ENCODE peak calls at places on chromosomes 11 and 22, in seven cellular contexts. S is sigmoid colon, V is stomach, R is transverse colon, F is tibial nerve, W is A549, A is H1. K is an unnamed sample.

GRCh38 chr11:94212898-94213297 is 84.3 kb downstream of the PANX1 start:
- DNase-seq in A (no peak), R (no peak), S (no peak), V (no peak), W (no peak), F (no peak), K (no peak)

GRCh38 chr22:46788426-46789168 is 26.1 kb downstream of the TBC1D22A start:
- DNase-seq in W (no peak), S (peak), R (no peak), V (no peak), F (no peak), A (no peak), K (no peak)

GRCh38 chr11:76209671-76209955 is 3.3 kb upstream of the WNT11 start:
- DNase-seq in F (no peak), A (peak), V (no peak), W (no peak), R (no peak), S (no peak), K (no peak)

GRCh38 chr11:73317803-73318202 is 9.7 kb downstream of the ARHGEF17 start:
- DNase-seq in F (no peak), V (no peak), W (no peak), S (peak), A (no peak), R (no peak), K (no peak)

GRCh38 chr11:79374707-79375106 is 66.1 kb downstream of the TENM4 start:
- DNase-seq in F (no peak), R (no peak), V (no peak), W (no peak), A (no peak), S (no peak), K (no peak)

GRCh38 chr11:30984827-30985226 is 384.7 kb downstream of the DCDC1 start:
- DNase-seq in A (no peak), F (no peak), W (peak), V (no peak), S (no peak), R (no peak), K (no peak)

GRCh38 chr22:44180706-44181032 is at the start of gene PARVG:
- DNase-seq in S (no peak), F (no peak), R (peak), W (no peak), A (no peak), V (no peak), K (no peak)

GRCh38 chr11:12914401-12914912 is 94.7 kb upstream of the RASSF10 start:
- DNase-seq in F (no peak), S (peak), V (no peak), A (peak), W (peak), R (peak), K (peak)

GRCh38 chr11:93133710-93134109 is 64.1 kb downstream of the SLC36A4 start:
- DNase-seq in A (no peak), F (no peak), S (no peak), V (no peak), W (no peak), R (no peak), K (no peak)

GRCh38 chr11:121473064-121473777 is 20.5 kb upstream of the SORL1-AS1 start:
- DNase-seq in W (no peak), A (no peak), R (no peak), V (no peak), F (no peak), S (no peak), K (no peak)

GRCh38 chr11:117437041-117437790 is 109.6 kb downstream of the CEP164 start:
- DNase-seq in V (no peak), S (no peak), R (no peak), F (no peak), A (no peak), W (no peak), K (no peak)

GRCh38 chr11:115452245-115452644 is 52.0 kb downstream of the CADM1 start:
- DNase-seq in R (no peak), A (no peak), F (no peak), W (peak), S (no peak), V (no peak), K (no peak)

DNA sequence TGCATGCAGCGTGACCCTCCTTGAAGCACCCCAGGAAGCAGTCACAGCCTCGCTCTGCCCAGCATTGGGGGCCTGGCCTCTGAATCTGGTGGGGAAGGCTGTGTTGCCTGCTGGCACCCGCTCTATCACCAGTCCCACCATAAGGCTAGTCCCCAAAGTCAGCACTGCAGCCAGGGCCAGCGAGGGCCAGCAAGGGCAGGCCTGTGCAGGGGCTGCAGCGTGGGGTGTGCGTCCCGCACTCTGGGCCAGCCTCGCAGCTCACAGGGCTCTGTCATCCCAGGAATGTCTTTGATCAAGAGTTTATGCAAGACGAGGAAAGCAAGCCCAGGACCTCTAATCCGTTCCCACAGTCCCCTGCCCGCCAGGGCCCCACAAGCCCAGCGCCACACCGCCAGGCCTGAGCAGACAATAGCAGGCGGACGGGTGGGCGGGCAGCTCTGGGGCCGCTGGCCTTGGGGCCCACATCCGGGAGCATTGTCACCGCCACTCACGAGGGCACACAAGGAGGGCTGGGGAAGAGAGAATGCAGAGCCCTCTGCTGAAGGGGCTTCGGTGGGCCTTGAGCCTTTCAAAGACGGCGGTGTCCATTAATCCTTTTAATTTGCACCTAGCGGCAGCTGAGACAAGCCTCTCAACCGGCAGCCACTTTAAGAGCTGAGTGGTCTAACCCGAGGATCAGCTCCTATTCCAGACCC is 17.1 kb downstream of the LTO1 start:
- DNase-seq in F (no peak), V (no peak), A (peak), R (no peak), W (no peak), S (no peak), K (no peak)
- TF ChIP-seq EP300 in F (no peak), V (no peak), A (no peak), R (no peak), W (no peak), S (no peak), K (no peak)

GRCh38 chr11:64632237-64632636 is 41.2 kb downstream of the SLC22A12 start:
- DNase-seq in F (no peak), W (no peak), R (no peak), A (no peak), S (no peak), V (no peak), K (no peak)

GRCh38 chr11:64631675-64632074 is 40.7 kb downstream of the SLC22A12 start:
- DNase-seq in F (no peak), S (no peak), R (no peak), V (no peak), W (no peak), A (no peak), K (no peak)

GRCh38 chr11:64632654-64633053 is 41.6 kb downstream of the SLC22A12 start:
- DNase-seq in R (no peak), A (no peak), F (no peak), S (no peak), V (no peak), W (no peak), K (no peak)

GRCh38 chr11:64629796-64630562 is 39.0 kb downstream of the SLC22A12 start:
- DNase-seq in S (peak), F (no peak), R (peak), W (peak), A (peak), V (no peak), K (no peak)

DNA sequence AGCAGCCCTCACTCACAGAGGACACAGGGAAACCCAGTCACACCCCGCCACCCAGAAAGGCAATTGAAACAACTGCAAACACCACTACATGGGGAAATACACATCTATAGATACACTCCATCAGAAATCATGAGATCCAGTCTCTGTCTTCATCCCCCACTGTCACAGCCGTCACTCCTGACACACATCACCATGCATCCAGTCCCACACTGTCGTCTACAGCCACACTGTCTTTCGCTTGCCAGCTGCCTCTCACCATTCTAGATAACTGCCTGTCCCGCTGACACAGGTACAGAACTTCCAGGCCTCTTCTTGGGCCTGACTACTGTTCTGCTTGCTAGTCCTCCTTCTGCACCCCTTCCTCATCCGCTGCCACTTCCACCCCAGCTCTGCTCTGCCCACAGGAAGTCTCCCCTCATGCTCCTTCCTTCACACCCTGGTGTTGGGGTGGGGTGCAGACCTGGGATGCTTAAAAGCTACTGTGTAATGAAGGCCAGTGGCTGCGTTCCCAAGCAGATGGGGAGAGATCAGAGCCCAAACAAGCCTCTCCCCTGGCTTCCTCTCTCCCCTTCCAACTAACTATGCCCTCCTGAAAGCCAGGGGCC is 42.6 kb downstream of the SLC22A12 start:
- DNase-seq in V (no peak), R (no peak), W (no peak), A (no peak), S (no peak), F (no peak), K (no peak)
- TF ChIP-seq EP300 in V (no peak), R (no peak), W (no peak), A (no peak), S (no peak), F (no peak), K (no peak)

DNA sequence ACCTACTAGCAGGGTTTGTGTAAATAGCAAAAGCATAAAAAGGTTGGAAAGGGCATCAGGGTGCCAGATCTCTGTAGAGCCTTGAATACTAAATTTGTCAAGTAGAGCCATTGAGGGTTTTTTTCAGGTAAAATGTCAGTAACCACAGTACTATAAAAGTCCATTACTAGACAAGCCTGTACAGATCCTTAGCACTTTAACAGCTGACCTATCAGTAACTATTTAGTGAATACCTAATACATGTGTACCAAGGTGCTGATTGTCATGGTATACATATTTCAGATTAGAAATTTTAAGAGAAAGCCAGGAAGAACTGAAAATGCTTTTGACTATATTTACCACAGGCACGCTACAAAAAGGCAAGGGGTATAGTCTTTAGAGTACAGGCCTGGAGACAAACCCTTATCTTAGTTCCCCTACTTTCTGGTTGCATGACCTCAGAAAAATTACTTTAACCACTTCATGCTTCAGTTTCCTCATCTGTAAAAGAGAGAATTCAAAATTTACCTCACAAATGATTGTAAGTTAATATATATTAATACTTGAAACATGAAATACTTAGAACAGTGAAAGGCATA is 57.9 kb downstream of the RAB38 start:
- DNase-seq in R (no peak), W (no peak), S (no peak), A (no peak), V (no peak), F (no peak), K (no peak)
- TF ChIP-seq EP300 in R (no peak), W (no peak), S (no peak), A (no peak), V (no peak), F (no peak), K (no peak)

DNA sequence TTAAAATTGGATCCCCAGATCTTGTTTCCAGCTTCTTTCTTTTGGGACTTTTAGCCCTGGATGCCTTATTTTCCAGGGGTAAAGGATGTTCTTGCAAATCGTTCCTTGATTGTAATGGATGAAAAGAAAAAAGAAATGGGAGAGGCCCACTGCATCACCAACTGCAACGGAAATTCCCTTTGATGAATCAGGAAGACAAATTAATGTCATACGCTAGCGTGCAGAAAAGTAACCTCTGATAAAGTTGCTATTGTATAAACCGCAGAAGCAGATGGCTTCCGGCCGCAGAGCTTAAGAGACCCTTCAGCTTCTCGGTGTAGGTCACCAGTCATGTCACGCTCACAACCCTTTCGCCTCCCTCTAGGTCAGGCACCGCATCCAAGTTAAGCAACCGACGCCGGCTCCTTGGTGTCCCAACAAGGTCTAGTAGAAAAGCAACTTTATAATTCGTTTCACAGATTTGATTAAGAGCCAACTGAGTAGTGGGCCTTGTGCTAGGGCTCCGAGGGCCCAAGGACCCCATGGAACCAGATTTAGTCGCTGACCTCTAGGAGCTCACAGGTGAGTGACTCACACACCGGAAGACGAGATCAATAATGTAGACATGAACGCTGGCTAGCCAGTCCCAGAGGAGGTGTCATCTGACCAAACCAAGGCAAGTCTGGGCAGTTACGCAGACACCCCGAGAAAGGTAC is 1.3 kb upstream of the ZFP91 start:
- DNase-seq in F (no peak), R (peak), A (peak), W (no peak), S (peak), V (peak), K (no peak)
- TF ChIP-seq EP300 in F (no peak), R (no peak), A (no peak), W (no peak), S (no peak), V (no peak), K (no peak)

GRCh38 chr22:27474711-27475547 is 326.6 kb downstream of the MN1 start:
- DNase-seq in W (peak), F (no peak), S (peak), R (no peak), V (no peak), A (peak), K (peak)

GRCh38 chr22:27477171-27477570 is 324.4 kb downstream of the MN1 start:
- DNase-seq in F (no peak), A (no peak), S (no peak), R (no peak), V (no peak), W (no peak), K (no peak)

GRCh38 chr22:27476318-27476717 is 325.2 kb downstream of the MN1 start:
- DNase-seq in R (no peak), S (no peak), W (no peak), A (no peak), F (no peak), V (no peak), K (no peak)

GRCh38 chr22:27475548-27475897 is 326.0 kb downstream of the MN1 start:
- DNase-seq in V (no peak), W (no peak), S (no peak), R (no peak), F (no peak), A (no peak), K (no peak)

DNA sequence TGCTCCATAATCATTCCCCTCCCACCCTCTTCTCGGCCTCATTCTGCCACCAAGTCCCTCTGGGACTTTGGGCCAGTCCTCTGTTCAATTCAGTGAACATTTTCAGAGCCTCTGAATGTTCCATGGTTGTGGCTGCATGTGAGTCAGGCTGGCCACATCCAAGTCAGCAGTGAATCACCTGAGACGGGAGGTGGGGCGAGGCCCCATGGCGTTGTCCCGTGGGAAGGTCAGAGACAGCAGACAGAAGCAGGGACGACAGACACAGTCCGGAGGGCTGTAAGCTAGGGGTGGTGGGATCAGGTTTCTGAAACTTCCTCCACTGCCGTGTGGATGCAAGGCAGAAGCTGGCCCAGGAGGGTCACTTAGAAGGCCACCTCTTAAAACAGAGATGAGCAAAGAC is 324.8 kb downstream of the MN1 start:
- DNase-seq in S (no peak), A (no peak), R (no peak), W (peak), V (no peak), F (no peak), K (no peak)
- TF ChIP-seq EP300 in S (no peak), A (no peak), R (no peak), W (no peak), V (no peak), F (no peak), K (no peak)

K was measured in ovary.